ENCODE peak calls at places on chromosomes 1 and 21, in six cellular contexts. O is occipital lobe; I is hepatic stellate cell; G is activated CD4-positive, CD25-positive, alpha-beta regulatory T cell; Z is GM04504; L is DMS153. V is an unnamed sample.

GRCh38 chr1:84510668-84511067 is 4.3 kb upstream of the GNG5 start:
- DNase-seq in O (no peak), I (no peak), G (no peak), L (no peak), Z (no peak), V (no peak)

GRCh38 chr1:220894924-220895256 is 15.6 kb downstream of the HLX start:
- DNase-seq in G (no peak), L (no peak), O (no peak), Z (no peak), I (no peak), V (no peak)

GRCh38 chr1:244241438-244241837 is 190.4 kb downstream of the ZBTB18 start:
- DNase-seq in G (no peak), Z (no peak), O (no peak), L (no peak), I (no peak), V (no peak)

GRCh38 chr1:89855413-89856123 is 34.7 kb downstream of the LRRC8D start:
- DNase-seq in I (peak), L (no peak), Z (no peak), G (no peak), O (no peak), V (no peak)

GRCh38 chr1:8202182-8202905 is 115.6 kb upstream of the SLC45A1 start:
- DNase-seq in I (peak), Z (no peak), L (peak), G (no peak), O (peak), V (no peak)

GRCh38 chr1:21262282-21263051 is 27.8 kb downstream of the ECE1 start:
- DNase-seq in L (no peak), I (peak), O (no peak), Z (peak), G (no peak), V (no peak)

GRCh38 chr1:45843474-45843905 is 40.1 kb downstream of the MAST2 start:
- DNase-seq in I (peak), O (no peak), L (no peak), G (no peak), Z (no peak), V (no peak)

GRCh38 chr1:87790756-87791155 is 462.1 kb downstream of the LMO4 start:
- DNase-seq in O (no peak), Z (no peak), L (no peak), I (no peak), G (no peak), V (no peak)

GRCh38 chr1:28066393-28067154 is 21.8 kb downstream of the EYA3 start:
- DNase-seq in I (no peak), Z (no peak), G (no peak), L (no peak), O (no peak), V (no peak)

GRCh38 chr1:165497444-165498013 is 46.3 kb upstream of the LRRC52 start:
- DNase-seq in G (no peak), O (no peak), Z (no peak), L (no peak), I (no peak), V (no peak)

GRCh38 chr1:33010946-33011731 is 25.5 kb downstream of the AK2 start:
- DNase-seq in I (no peak), L (peak), G (no peak), O (peak), Z (no peak), V (peak)

GRCh38 chr1:165697881-165698842 is at the start of gene ALDH9A1:
- DNase-seq in Z (peak), G (peak), I (peak), L (peak), O (peak), V (peak)

GRCh38 chr1:63980706-63981407 is 207.0 kb downstream of the ROR1 start:
- DNase-seq in O (no peak), L (peak), Z (no peak), G (no peak), I (no peak), V (peak)

GRCh38 chr1:204439976-204440375 is 28.4 kb upstream of the PPP1R15B start:
- DNase-seq in G (no peak), Z (no peak), O (no peak), I (no peak), L (no peak), V (no peak)

GRCh38 chr21:45582128-45582527 is 39.9 kb upstream of the SLC19A1 start:
- DNase-seq in O (no peak), Z (no peak), L (no peak), I (no peak), G (no peak), V (no peak)

V was measured in NCI-H2029 treated with DMSO at 0.1 percent for 48 hours.